ENCODE peak calls at places on chromosome 22, in four cellular contexts. X, J, R and D are unnamed samples.

GRCh38 chr22:41369837-41370236 is 11.9 kb upstream of the TEF start:
- DNase-seq in X (no peak), J (no peak), R (no peak), D (no peak)

GRCh38 chr22:38935023-38935422 is 22.4 kb upstream of the APOBEC3A start:
- DNase-seq in X (no peak), J (no peak), R (no peak), D (no peak)

GRCh38 chr22:46538816-46539163 is 1.4 kb upstream of the CELSR1 start:
- DNase-seq in X (no peak), J (no peak), R (no peak), D (peak)

GRCh38 chr22:23862103-23862502 is 4.4 kb downstream of the SLC2A11 start:
- DNase-seq in X (no peak), J (no peak), R (no peak), D (peak)

GRCh38 chr22:46044718-46045458 is 67.9 kb upstream of the WNT7B start:
- DNase-seq in X (no peak), J (no peak), R (no peak), D (no peak)

GRCh38 chr22:26667140-26667539 is 9.8 kb downstream of the MIAT start:
- DNase-seq in X (no peak), J (no peak), R (no peak), D (no peak)

GRCh38 chr22:48464246-48464645 is 1363.4 kb downstream of the BRD1 start:
- DNase-seq in X (no peak), J (no peak), R (no peak), D (no peak)

GRCh38 chr22:19962909-19963806 is 21.5 kb upstream of the TXNRD2 start:
- DNase-seq in X (no peak), J (no peak), R (no peak), D (no peak)

GRCh38 chr22:25745341-25746011 is 3.5 kb downstream of the MYO18B start:
- DNase-seq in X (no peak), J (no peak), R (no peak), D (no peak)

GRCh38 chr22:27674524-27674923 is 127.0 kb downstream of the MN1 start:
- DNase-seq in X (no peak), J (no peak), R (no peak), D (no peak)

GRCh38 chr22:24101966-24102365 is 79.3 kb upstream of the SUSD2 start:
- DNase-seq in X (no peak), J (no peak), R (no peak), D (no peak)

GRCh38 chr22:24428751-24429410 is 1.5 kb downstream of the ADORA2A start:
- DNase-seq in X (no peak), J (no peak), R (no peak), D (no peak)

GRCh38 chr22:22881116-22882032 is 6.2 kb upstream of the IGLL5 start:
- DNase-seq in X (no peak), J (peak), R (no peak), D (no peak)

GRCh38 chr22:23826510-23827350 is 12.1 kb downstream of the DERL3 start:
- DNase-seq in X (no peak), J (no peak), R (no peak), D (no peak)

GRCh38 chr22:35631597-35631996 is 14.5 kb upstream of the MB start:
- DNase-seq in X (peak), J (peak), R (no peak), D (no peak)

GRCh38 chr22:39839917-39840510 is 53.5 kb downstream of the ENTHD1 start:
- DNase-seq in X (peak), J (peak), R (peak), D (peak)

GRCh38 chr22:46111645-46112306 is 38.5 kb upstream of the PPARA start:
- DNase-seq in X (no peak), J (no peak), R (no peak), D (no peak)

GRCh38 chr22:45197606-45198462 is 34.1 kb downstream of the NUP50 start:
- DNase-seq in X (no peak), J (no peak), R (no peak), D (no peak)

GRCh38 chr22:22941831-22942510 is 54.4 kb downstream of the IGLL5 start:
- DNase-seq in X (no peak), J (no peak), R (no peak), D (no peak)

GRCh38 chr22:48240165-48240934 is 1477.9 kb downstream of the TBC1D22A start:
- DNase-seq in X (no peak), J (peak), R (no peak), D (no peak)

GRCh38 chr22:18154821-18155390 is 4.9 kb downstream of the USP18 start:
- DNase-seq in X (no peak), J (no peak), R (no peak), D (no peak)

GRCh38 chr22:24986816-24987215 is 34.3 kb downstream of the KIAA1671 start:
- DNase-seq in X (no peak), J (no peak), R (no peak), D (no peak)

GRCh38 chr22:30675436-30675835 is 7.8 kb upstream of the DUSP18 start:
- DNase-seq in X (no peak), J (peak), R (no peak), D (no peak)

GRCh38 chr22:22144858-22145257 is 99.7 kb upstream of the VPREB1 start:
- DNase-seq in X (no peak), J (no peak), R (no peak), D (no peak)

GRCh38 chr22:43882122-43882767 is 9.6 kb downstream of the PNPLA5 start:
- DNase-seq in X (no peak), J (no peak), R (no peak), D (no peak)

GRCh38 chr22:43878831-43879550 is 12.8 kb downstream of the PNPLA5 start:
- DNase-seq in X (no peak), J (no peak), R (no peak), D (no peak)

GRCh38 chr22:43879901-43880742 is 11.7 kb downstream of the PNPLA5 start:
- DNase-seq in X (no peak), J (no peak), R (no peak), D (no peak)

GRCh38 chr22:43881091-43882061 is 10.4 kb downstream of the PNPLA5 start:
- DNase-seq in X (no peak), J (no peak), R (no peak), D (no peak)

GRCh38 chr22:43880743-43881055 is 11.1 kb downstream of the PNPLA5 start:
- DNase-seq in X (no peak), J (no peak), R (no peak), D (no peak)
- TF ChIP-seq SPI1 in X (no peak), J (no peak), R (no peak), D (no peak)

DNA sequence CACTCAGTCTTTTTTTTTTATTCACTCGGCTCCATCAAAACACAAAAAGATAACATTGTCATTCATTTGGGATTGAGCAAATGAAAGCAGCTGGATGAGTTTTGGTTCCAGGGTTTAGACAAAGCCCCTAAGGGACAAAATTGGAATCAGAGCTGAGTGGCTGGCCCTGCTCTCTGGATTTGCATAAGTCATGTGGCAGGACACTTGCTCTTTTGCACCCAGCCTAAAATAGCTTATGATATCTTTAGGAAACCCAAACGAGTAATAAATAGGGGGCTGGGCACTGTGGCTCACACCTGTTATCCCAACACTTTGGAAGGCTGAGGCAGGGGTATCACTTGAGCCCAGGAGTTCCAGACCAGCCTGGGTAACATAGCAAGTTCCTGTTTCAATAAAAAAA is 11.0 kb upstream of the TMEM121B start:
- DNase-seq in X (no peak), J (no peak), R (no peak), D (no peak)
- TF ChIP-seq SPI1 in X (no peak), J (no peak), R (no peak), D (no peak)

GRCh38 chr22:49937758-49938564 is 19.5 kb downstream of the CRELD2 start:
- DNase-seq in X (no peak), J (no peak), R (no peak), D (no peak)
- TF ChIP-seq SPI1 in X (no peak), J (no peak), R (no peak), D (no peak)

DNA sequence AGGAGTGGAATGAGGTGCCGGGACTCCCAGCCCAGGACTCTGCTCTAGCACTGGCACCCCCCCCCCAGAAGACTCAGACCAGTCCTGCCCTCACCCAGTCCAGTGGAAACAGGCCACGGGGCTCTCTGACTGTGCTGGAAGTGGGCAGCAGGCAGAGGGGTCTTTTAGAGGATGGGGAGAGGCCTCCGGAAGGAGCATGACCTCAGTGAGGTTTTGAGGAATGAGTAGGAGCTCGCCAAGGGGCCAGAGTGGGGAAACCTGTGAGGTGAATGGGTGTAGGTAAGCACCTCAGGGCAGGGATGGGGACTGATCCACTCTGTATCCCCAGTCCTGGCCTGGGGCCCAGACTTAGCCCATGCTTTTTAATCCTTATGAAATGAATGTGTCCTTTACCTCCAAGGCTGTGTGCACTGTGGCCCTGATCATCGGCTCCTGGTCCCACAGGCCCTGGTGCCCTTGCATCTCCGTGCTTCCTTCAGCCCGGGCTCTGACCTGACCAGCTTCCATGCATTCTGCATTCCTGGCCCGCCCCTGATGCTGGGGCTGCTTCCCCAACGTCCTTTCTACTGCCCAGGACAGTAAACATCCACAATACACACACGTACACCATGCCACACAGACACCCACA is 24.4 kb upstream of the RFPL3 start:
- DNase-seq in X (no peak), J (no peak), R (no peak), D (no peak)
- TF ChIP-seq SPI1 in X (no peak), J (no peak), R (no peak), D (no peak)